ENCODE peak calls at places on chromosomes 5 and 9, in five cellular contexts. One of them, this sample, is unnamed.

GRCh38 chr5:169980418-169981053 is at the start of gene INSYN2B:
- DNase-seq in K562: peak; percentile 65
- DNase-seq in HepG2: peak; percentile 39
- DNase-seq in H1: peak; percentile 89
- DNase-seq in GM12878: no peak
- DNase-seq in this sample: peak; percentile 86

GRCh38 chr9:129489838-129490582 is 130.9 kb downstream of the C9orf50 start:
- DNase-seq in K562: peak; percentile 42
- DNase-seq in H1: no peak
- DNase-seq in GM12878: no peak
- DNase-seq in HepG2: no peak
- DNase-seq in this sample: peak; percentile 68

GRCh38 chr5:92372766-92373165 is 989.6 kb upstream of the ARRDC3 start:
- DNase-seq in H1: no peak
- DNase-seq in GM12878: no peak
- DNase-seq in HepG2: no peak
- DNase-seq in K562: no peak
- DNase-seq in this sample: no peak

GRCh38 chr9:3526903-3527652 is 1.3 kb upstream of the RFX3 start:
- DNase-seq in GM12878: no peak
- DNase-seq in H1: peak; percentile 52
- DNase-seq in HepG2: peak; percentile 28
- DNase-seq in K562: no peak
- DNase-seq in this sample: peak; percentile 27

GRCh38 chr9:37621299-37621934 is 29.0 kb upstream of the TOMM5 start:
- DNase-seq in H1: no peak
- DNase-seq in GM12878: no peak
- DNase-seq in K562: no peak
- DNase-seq in HepG2: no peak
- DNase-seq in this sample: no peak

GRCh38 chr9:38355526-38356120 is 36.9 kb upstream of the ALDH1B1 start:
- DNase-seq in HepG2: peak; percentile 25
- DNase-seq in GM12878: no peak
- DNase-seq in H1: no peak
- DNase-seq in K562: no peak
- DNase-seq in this sample: no peak

GRCh38 chr5:150154618-150155134 is 969 bp downstream of the PDGFRB start:
- DNase-seq in H1: no peak
- DNase-seq in GM12878: no peak
- DNase-seq in K562: no peak
- DNase-seq in HepG2: no peak
- DNase-seq in this sample: no peak

GRCh38 chr5:68958428-68958827 is 135.4 kb upstream of the SLC30A5 start:
- DNase-seq in K562: no peak
- DNase-seq in GM12878: no peak
- DNase-seq in H1: no peak
- DNase-seq in HepG2: no peak
- DNase-seq in this sample: no peak

GRCh38 chr5:140423609-140424008 is 22.0 kb downstream of the ANKHD1 start:
- DNase-seq in K562: no peak
- DNase-seq in GM12878: no peak
- DNase-seq in H1: no peak
- DNase-seq in HepG2: no peak
- DNase-seq in this sample: no peak

GRCh38 chr5:110852053-110852452 is 113.2 kb downstream of the SLC25A46 start:
- DNase-seq in H1: no peak
- DNase-seq in K562: no peak
- DNase-seq in GM12878: peak; percentile 36
- DNase-seq in HepG2: no peak
- DNase-seq in this sample: no peak

GRCh38 chr9:98147582-98147981 is 28.6 kb upstream of the TRIM14 start:
- DNase-seq in H1: no peak
- DNase-seq in GM12878: no peak
- DNase-seq in K562: no peak
- DNase-seq in HepG2: no peak
- DNase-seq in this sample: no peak

GRCh38 chr9:109329274-109330258 is 8.7 kb upstream of the EPB41L4B start:
- DNase-seq in GM12878: no peak
- DNase-seq in HepG2: peak; percentile 27
- DNase-seq in K562: no peak
- DNase-seq in H1: no peak
- DNase-seq in this sample: peak; percentile 28

GRCh38 chr9:14517154-14517906 is 175.9 kb downstream of the ZDHHC21 start:
- DNase-seq in H1: no peak
- DNase-seq in HepG2: no peak
- DNase-seq in GM12878: no peak
- DNase-seq in K562: peak; percentile 35
- DNase-seq in this sample: no peak

GRCh38 chr5:53714324-53715010 is 154.0 kb downstream of the NDUFS4 start:
- DNase-seq in HepG2: no peak
- DNase-seq in K562: no peak
- DNase-seq in H1: no peak
- DNase-seq in GM12878: no peak
- DNase-seq in this sample: peak; percentile 13

GRCh38 chr9:136915632-136916329 is 28.8 kb downstream of the FBXW5 start:
- DNase-seq in K562: no peak
- DNase-seq in GM12878: no peak
- DNase-seq in H1: no peak
- DNase-seq in HepG2: no peak
- DNase-seq in this sample: no peak

GRCh38 chr5:20266068-20266467 is 278.1 kb upstream of the CDH18 start:
- DNase-seq in K562: no peak
- DNase-seq in HepG2: no peak
- DNase-seq in H1: no peak
- DNase-seq in GM12878: no peak
- DNase-seq in this sample: no peak

GRCh38 chr9:6024035-6024554 is 8.7 kb upstream of the RANBP6 start:
- DNase-seq in H1: peak; percentile 50
- DNase-seq in K562: peak; percentile 14
- DNase-seq in HepG2: peak; percentile 35
- DNase-seq in GM12878: no peak
- DNase-seq in this sample: peak; percentile 48

GRCh38 chr5:17157916-17158529 is 59.4 kb upstream of the BASP1 start:
- DNase-seq in HepG2: no peak
- DNase-seq in GM12878: no peak
- DNase-seq in K562: no peak
- DNase-seq in H1: no peak
- DNase-seq in this sample: peak; percentile 79

GRCh38 chr5:17267099-17267498 is 49.7 kb downstream of the BASP1 start:
- DNase-seq in HepG2: no peak
- DNase-seq in K562: no peak
- DNase-seq in H1: no peak
- DNase-seq in GM12878: no peak
- DNase-seq in this sample: no peak

GRCh38 chr5:97231025-97231636 is 48.1 kb upstream of the RIOK2 start:
- DNase-seq in H1: no peak
- DNase-seq in K562: peak; percentile 22
- DNase-seq in GM12878: peak; percentile 20
- DNase-seq in HepG2: peak; percentile 70
- DNase-seq in this sample: peak; percentile 73

GRCh38 chr9:16869961-16870605 is 387 bp downstream of the BNC2 start:
- DNase-seq in HepG2: no peak
- DNase-seq in K562: no peak
- DNase-seq in H1: peak; percentile 56
- DNase-seq in GM12878: no peak
- DNase-seq in this sample: peak; percentile 39

GRCh38 chr5:56116599-56117131 is 116.5 kb downstream of the ANKRD55 start:
- DNase-seq in H1: no peak
- DNase-seq in K562: no peak
- DNase-seq in HepG2: peak; percentile 88
- DNase-seq in GM12878: no peak
- DNase-seq in this sample: no peak

GRCh38 chr9:134690946-134691694 is 49.5 kb downstream of the COL5A1 start:
- DNase-seq in HepG2: no peak
- DNase-seq in K562: no peak
- DNase-seq in GM12878: no peak
- DNase-seq in H1: no peak
- DNase-seq in this sample: no peak

GRCh38 chr5:149895416-149896345 is 48.9 kb downstream of the PDE6A start:
- DNase-seq in H1: no peak
- DNase-seq in HepG2: no peak
- DNase-seq in GM12878: no peak
- DNase-seq in K562: no peak
- DNase-seq in this sample: no peak

GRCh38 chr5:21919417-21920022 is 933.6 kb downstream of the CDH12 start:
- DNase-seq in HepG2: peak; percentile 14
- DNase-seq in K562: peak; percentile 16
- DNase-seq in GM12878: peak; percentile 13
- DNase-seq in H1: no peak
- DNase-seq in this sample: peak; percentile 48

GRCh38 chr9:77649109-77649812 is 1.1 kb upstream of the GNA14 start:
- DNase-seq in H1: no peak
- DNase-seq in HepG2: peak; percentile 19
- DNase-seq in GM12878: no peak
- DNase-seq in K562: no peak
- DNase-seq in this sample: peak; percentile 32
- H3K4me2 ChIP-seq in H1: peak overlapping the region; percentile 96
- H3K4me2 ChIP-seq in HepG2: peak overlapping the region; percentile 70
- H3K4me2 ChIP-seq in GM12878: no peak overlapping the region
- H3K4me2 ChIP-seq in K562: no peak overlapping the region
- H3K4me2 ChIP-seq in this sample: no peak overlapping the region

DNA sequence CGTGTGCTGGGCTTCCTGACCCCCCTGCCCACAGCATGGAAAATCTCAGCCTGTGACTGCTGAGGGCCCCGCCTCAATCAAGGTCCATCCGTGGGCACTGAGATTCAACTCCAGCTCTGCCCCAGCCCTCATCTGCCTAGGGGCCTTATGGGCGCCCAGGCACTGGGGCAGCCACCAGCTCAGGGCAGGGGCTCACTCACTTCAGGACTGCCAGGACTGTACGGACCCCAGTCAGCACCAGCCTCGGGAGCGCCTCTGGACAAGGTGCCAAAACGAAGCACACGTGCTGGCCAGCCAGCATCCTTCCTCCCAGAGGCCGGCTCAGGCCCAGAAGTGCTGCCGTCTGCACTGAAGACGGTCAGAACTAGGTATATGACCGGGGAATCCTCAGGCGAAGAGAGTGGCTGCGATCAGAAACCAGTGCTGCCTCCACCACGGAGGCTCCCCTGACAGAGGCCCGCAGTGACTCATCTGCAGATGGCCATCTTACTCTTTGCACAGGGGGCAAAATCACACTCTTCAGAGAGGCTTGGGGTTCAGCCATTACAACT is 19.6 kb downstream of the CLPTM1L start:
- DNase-seq in GM12878: no peak
- DNase-seq in H1: no peak
- DNase-seq in HepG2: no peak
- DNase-seq in K562: no peak
- DNase-seq in this sample: no peak
- TF ChIP-seq KDM1A in GM12878: no peak
- TF ChIP-seq KDM1A in H1: no peak
- TF ChIP-seq KDM1A in HepG2: no peak
- TF ChIP-seq KDM1A in K562: no peak
- TF ChIP-seq KDM1A in this sample: no peak

GRCh38 chr9:132977626-132978450 is 656 bp upstream of the GFI1B start:
- DNase-seq in H1: peak; percentile 90
- DNase-seq in K562: peak; percentile 82
- DNase-seq in GM12878: no peak
- DNase-seq in HepG2: peak; percentile 76
- DNase-seq in this sample: peak; percentile 83
- H3K4me2 ChIP-seq in H1: peak overlapping the region; percentile 71
- H3K4me2 ChIP-seq in K562: peak overlapping the region; percentile 37
- H3K4me2 ChIP-seq in GM12878: no peak overlapping the region
- H3K4me2 ChIP-seq in HepG2: peak overlapping the region; percentile 60
- H3K4me2 ChIP-seq in this sample: peak overlapping the region; percentile 61

GRCh38 chr5:178632305-178632704 is 5.5 kb upstream of the CLK4 start:
- DNase-seq in K562: no peak
- DNase-seq in GM12878: no peak
- DNase-seq in HepG2: no peak
- DNase-seq in H1: no peak
- DNase-seq in this sample: no peak

GRCh38 chr5:178642351-178642909 is 15.6 kb upstream of the CLK4 start:
- DNase-seq in K562: no peak
- DNase-seq in HepG2: no peak
- DNase-seq in H1: no peak
- DNase-seq in GM12878: no peak
- DNase-seq in this sample: no peak

GRCh38 chr5:178641711-178642110 is 14.9 kb upstream of the CLK4 start:
- DNase-seq in H1: no peak
- DNase-seq in GM12878: no peak
- DNase-seq in K562: no peak
- DNase-seq in HepG2: no peak
- DNase-seq in this sample: no peak

GRCh38 chr5:178640331-178641045 is 13.6 kb upstream of the CLK4 start:
- DNase-seq in GM12878: no peak
- DNase-seq in H1: no peak
- DNase-seq in K562: no peak
- DNase-seq in HepG2: no peak
- DNase-seq in this sample: no peak

GRCh38 chr5:178637356-178638069 is 10.7 kb upstream of the CLK4 start:
- DNase-seq in K562: no peak
- DNase-seq in H1: no peak
- DNase-seq in GM12878: no peak
- DNase-seq in HepG2: no peak
- DNase-seq in this sample: no peak
- TF ChIP-seq KDM1A in K562: no peak
- TF ChIP-seq KDM1A in H1: no peak
- TF ChIP-seq KDM1A in GM12878: no peak
- TF ChIP-seq KDM1A in HepG2: no peak
- TF ChIP-seq KDM1A in this sample: no peak

DNA sequence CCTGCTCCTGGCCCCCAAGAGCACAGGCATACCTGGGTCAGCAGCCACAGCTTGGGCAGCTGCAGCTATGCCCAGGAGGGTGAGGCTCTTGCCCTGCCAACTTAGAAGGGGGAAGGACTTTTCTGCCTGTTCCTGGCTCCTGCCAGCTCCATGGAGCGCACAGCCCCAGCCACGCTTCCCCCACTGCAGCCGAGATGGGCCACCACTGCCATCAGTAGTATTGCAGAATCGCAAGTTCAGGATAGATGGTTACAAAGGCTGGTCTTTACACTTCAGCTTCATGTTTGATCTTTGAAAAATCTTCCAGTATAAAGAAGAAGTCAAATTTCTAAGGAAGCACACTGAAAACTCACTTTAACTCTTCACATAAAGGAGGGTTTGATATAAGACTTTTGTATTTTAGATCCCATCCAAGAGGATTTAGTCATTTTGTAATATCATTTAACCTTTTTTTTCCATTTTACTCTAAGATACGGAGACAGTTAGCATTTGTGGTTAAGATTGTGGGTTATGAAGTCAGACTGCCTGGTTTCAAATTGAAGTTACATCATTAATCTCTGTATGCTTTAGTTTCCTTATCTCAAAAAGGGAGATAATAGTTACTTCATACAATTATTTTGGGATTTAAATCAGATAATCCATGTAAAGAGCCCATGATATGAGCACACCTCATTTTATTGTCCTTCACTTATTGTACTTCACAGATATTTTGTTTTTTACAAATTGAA is 81.9 kb downstream of the NLN start:
- DNase-seq in K562: no peak
- DNase-seq in HepG2: no peak
- DNase-seq in H1: no peak
- DNase-seq in GM12878: no peak
- DNase-seq in this sample: no peak
- H3K4me2 ChIP-seq in K562: no peak overlapping the region
- H3K4me2 ChIP-seq in HepG2: no peak overlapping the region
- H3K4me2 ChIP-seq in H1: no peak overlapping the region
- H3K4me2 ChIP-seq in GM12878: no peak overlapping the region
- H3K4me2 ChIP-seq in this sample: no peak overlapping the region

This sample was measured in A549.